ENCODE peak calls at places on chromosomes 1 and 21, in five cellular contexts. T is upper lobe of right lung, I is heart right ventricle, L is tibial nerve, B is HL-60. G is an unnamed sample.

GRCh38 chr1:160724445-160725242 is 13.0 kb upstream of the CD48 start:
- DNase-seq in I (no peak), L (no peak), T (no peak), B (no peak), G (no peak)

GRCh38 chr21:36347278-36347961 is 27.4 kb downstream of the MORC3 start:
- DNase-seq in T (no peak), I (no peak), L (no peak), B (no peak), G (peak; percentile 28)

GRCh38 chr21:16078382-16078781 is 348.6 kb downstream of the USP25 start:
- DNase-seq in L (no peak), I (no peak), T (no peak), B (no peak), G (no peak)

GRCh38 chr21:26572668-26573381 is at the start of gene CYYR1:
- DNase-seq in L (no peak), B (no peak), I (peak; percentile 33), T (peak; percentile 62), G (peak; percentile 33)

GRCh38 chr1:29896791-29897725 is 660.7 kb downstream of the PTPRU start:
- DNase-seq in L (no peak), I (no peak), T (no peak), B (no peak), G (no peak)

GRCh38 chr1:28811369-28811765 is 603 bp upstream of the OPRD1 start:
- DNase-seq in L (no peak), I (no peak), T (no peak), B (no peak), G (no peak)

GRCh38 chr1:182213163-182213562 is 151.7 kb upstream of the ZNF648 start:
- DNase-seq in L (no peak), B (no peak), I (no peak), T (no peak), G (no peak)

GRCh38 chr1:36239941-36240637 is 15.8 kb downstream of the THRAP3 start:
- DNase-seq in I (no peak), L (no peak), B (no peak), T (no peak), G (peak; percentile 21)

GRCh38 chr1:66563094-66563800 is 29.3 kb downstream of the SGIP1 start:
- DNase-seq in T (no peak), L (no peak), B (no peak), I (no peak), G (peak; percentile 88)

GRCh38 chr21:25409992-25410391 is 197.3 kb downstream of the MRPL39 start:
- DNase-seq in L (no peak), I (no peak), B (no peak), T (no peak), G (no peak)

GRCh38 chr1:153429266-153430165 is 13.2 kb downstream of the S100A7A start:
- DNase-seq in L (no peak), B (no peak), I (no peak), T (peak; percentile 41), G (no peak)

GRCh38 chr1:67689267-67690017 is 4.4 kb downstream of the GADD45A start:
- DNase-seq in B (no peak), I (no peak), L (no peak), T (no peak), G (peak; percentile 32)

GRCh38 chr1:230633469-230633868 is 8.8 kb upstream of the COG2 start:
- DNase-seq in I (no peak), B (no peak), L (no peak), T (no peak), G (no peak)

GRCh38 chr1:64171797-64172281 is 31.6 kb upstream of the UBE2U start:
- DNase-seq in T (no peak), I (no peak), L (no peak), B (peak; percentile 49), G (peak; percentile 62)

GRCh38 chr21:39003982-39004775 is 179.1 kb downstream of the PSMG1 start:
- DNase-seq in L (no peak), B (no peak), I (no peak), T (no peak), G (no peak)

GRCh38 chr1:248924696-248925532 is 18.9 kb downstream of the PGBD2 start:
- DNase-seq in L (no peak), I (no peak), B (peak; percentile 61), T (no peak), G (peak; percentile 63)

GRCh38 chr1:49297783-49298182 is 521.1 kb upstream of the BEND5 start:
- DNase-seq in I (no peak), B (no peak), L (no peak), T (no peak), G (no peak)

GRCh38 chr1:10056599-10056987 is 23.8 kb downstream of the UBE4B start:
- DNase-seq in B (no peak), T (no peak), I (no peak), L (no peak), G (no peak)

GRCh38 chr1:109904105-109904817 is 6.4 kb upstream of the CSF1 start:
- DNase-seq in I (no peak), T (no peak), B (no peak), L (no peak), G (no peak)

GRCh38 chr1:247357062-247357780 is 25.6 kb upstream of the ZNF496 start:
- DNase-seq in T (no peak), B (no peak), L (no peak), I (no peak), G (peak; percentile 16)

GRCh38 chr21:42538479-42539275 is 25.0 kb downstream of the SLC37A1 start:
- DNase-seq in B (no peak), T (peak; percentile 39), L (no peak), I (no peak), G (no peak)

GRCh38 chr1:90607736-90608135 is 109.4 kb downstream of the BARHL2 start:
- DNase-seq in L (no peak), B (no peak), I (no peak), T (no peak), G (no peak)

GRCh38 chr1:26012862-26013261 is 8.7 kb upstream of the EXTL1 start:
- DNase-seq in L (no peak), T (no peak), I (no peak), B (no peak), G (no peak)

GRCh38 chr1:187943606-187944403 is 1115.1 kb downstream of the PLA2G4A start:
- DNase-seq in I (no peak), L (no peak), B (no peak), T (no peak), G (peak; percentile 11)

GRCh38 chr1:228756457-228756856 is 21.2 kb downstream of the RHOU start:
- DNase-seq in L (no peak), B (no peak), T (no peak), I (no peak), G (no peak)

GRCh38 chr1:170471310-170471839 is 60.6 kb upstream of the GORAB start:
- DNase-seq in I (no peak), T (no peak), L (no peak), B (no peak), G (peak; percentile 47)

GRCh38 chr1:110421159-110421777 is 13.8 kb upstream of the LAMTOR5 start:
- DNase-seq in I (no peak), T (no peak), L (peak; percentile 64), B (no peak), G (peak; percentile 52)

GRCh38 chr1:224637510-224637909 is 21.4 kb downstream of the CNIH3 start:
- DNase-seq in B (no peak), L (no peak), I (no peak), T (no peak), G (peak; percentile 57)

GRCh38 chr1:233409540-233409939 is 82.0 kb downstream of the MAP3K21 start:
- DNase-seq in B (no peak), T (no peak), L (no peak), I (no peak), G (no peak)

GRCh38 chr1:233406994-233407631 is 79.6 kb downstream of the MAP3K21 start:
- DNase-seq in I (no peak), B (no peak), L (no peak), T (no peak), G (no peak)

GRCh38 chr1:233410906-233411305 is 83.4 kb downstream of the MAP3K21 start:
- DNase-seq in B (no peak), T (no peak), I (no peak), L (no peak), G (no peak)

GRCh38 chr1:233406339-233406960 is 78.9 kb downstream of the MAP3K21 start:
- DNase-seq in I (no peak), B (no peak), L (no peak), T (no peak), G (peak; percentile 20)
- H3K27me3 ChIP-seq in I (peaks cover 3% of the 10 kb centered on the region), B (no peaks in the 10 kb centered on the region), L (no peaks in the 10 kb centered on the region), T (no peaks in the 10 kb centered on the region), G (no peaks in the 10 kb centered on the region)

DNA sequence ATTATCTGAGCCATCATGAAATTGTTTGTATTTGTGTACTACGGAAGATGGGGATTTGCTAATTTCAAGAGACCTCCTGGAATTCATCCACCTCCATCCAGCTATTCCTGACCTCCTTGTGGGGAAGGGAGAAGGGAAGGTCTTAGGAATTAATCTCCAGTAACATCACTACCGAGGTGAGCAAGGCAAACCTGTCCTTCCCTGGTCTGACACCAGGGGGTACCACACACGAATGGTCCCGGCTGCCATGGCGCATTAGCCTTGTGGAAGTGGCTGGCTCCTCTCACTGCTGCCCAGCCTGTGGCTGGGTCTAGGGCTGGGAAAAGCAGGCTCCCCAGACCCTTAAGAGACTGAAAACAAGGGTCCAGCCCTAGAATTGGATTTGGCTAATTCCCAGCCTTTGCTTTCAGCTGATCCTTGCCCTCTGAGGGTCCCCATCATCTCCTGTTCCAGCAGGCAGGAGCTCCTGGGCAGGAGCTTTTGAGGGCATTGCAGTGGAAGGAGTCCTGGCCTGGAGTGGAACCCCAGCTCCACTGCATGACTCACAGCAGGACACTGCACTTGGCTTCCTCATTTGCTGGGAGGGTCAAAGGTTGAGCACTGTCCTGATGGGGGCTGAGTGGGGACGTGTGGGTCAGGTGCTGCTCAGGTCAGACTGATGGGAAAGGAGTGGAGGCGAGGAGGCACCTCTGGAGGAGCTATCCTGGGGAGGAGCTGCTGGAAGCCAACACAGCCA is 34.8 kb downstream of the RIMS3 start:
- DNase-seq in T (peak; percentile 61), I (no peak), B (no peak), L (no peak), G (peak; percentile 8)
- H3K4me3 ChIP-seq in T (no peak overlapping the region), I (no peak overlapping the region), B (no peak overlapping the region), L (no peak overlapping the region), G (no peak overlapping the region)

GRCh38 chr1:24939657-24940193 is 9.6 kb upstream of the RUNX3 start:
- DNase-seq in B (no peak), I (no peak), L (no peak), T (no peak), G (no peak)

GRCh38 chr1:24942789-24943188 is 12.7 kb upstream of the RUNX3 start:
- DNase-seq in I (no peak), L (no peak), T (no peak), B (no peak), G (no peak)

GRCh38 chr1:24940231-24940630 is 10.2 kb upstream of the RUNX3 start:
- DNase-seq in I (no peak), L (no peak), T (no peak), B (no peak), G (no peak)

GRCh38 chr1:24939040-24939439 is 9.0 kb upstream of the RUNX3 start:
- DNase-seq in I (no peak), L (no peak), T (no peak), B (no peak), G (no peak)

DNA sequence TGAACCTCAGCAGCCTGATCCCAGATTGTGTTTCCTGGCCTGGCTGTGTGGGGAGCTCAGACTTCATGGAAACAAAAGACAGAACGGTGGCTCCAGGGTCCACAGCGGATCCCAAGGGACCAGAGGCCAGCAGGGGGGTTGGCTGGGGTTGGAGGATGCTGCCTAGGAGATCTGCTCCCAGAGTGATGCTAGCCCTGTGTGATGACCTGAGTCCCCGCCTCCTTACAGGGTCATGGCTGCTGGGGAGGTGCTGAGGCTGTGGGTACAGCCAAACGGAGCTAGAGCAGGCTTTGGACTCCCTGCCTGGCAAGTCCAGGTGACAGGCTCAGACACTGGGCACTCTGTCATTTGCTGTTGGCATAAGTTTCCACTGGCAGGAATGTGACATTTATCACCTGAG is 11.5 kb upstream of the RUNX3 start:
- DNase-seq in B (no peak), I (no peak), L (no peak), T (no peak), G (no peak)
- H3K27me3 ChIP-seq in B (no peaks in the 10 kb centered on the region), I (no peaks in the 10 kb centered on the region), L (no peaks in the 10 kb centered on the region), T (no peaks in the 10 kb centered on the region), G (peaks cover 34% of the 10 kb centered on the region)

GRCh38 chr1:2428490-2428889 is 16.1 kb upstream of the PEX10 start:
- DNase-seq in L (no peak), B (no peak), T (no peak), I (no peak), G (no peak)
- H3K4me3 ChIP-seq in L (no peak overlapping the region), B (no peak overlapping the region), T (no peak overlapping the region), I (no peak overlapping the region), G (no peak overlapping the region)